ENCODE peak calls at places on chromosomes 16 and 17, in six cellular contexts. One of them, this sample, is unnamed.

GRCh38 chr17:69474171-69474831 is 59.8 kb downstream of the MAP2K6 start:
- DNase-seq in K562: no peak
- DNase-seq in GM12892: no peak
- DNase-seq in GM12878: no peak
- DNase-seq in HepG2: no peak
- DNase-seq in H1: no peak
- DNase-seq in this sample: no peak

GRCh38 chr16:65098916-65099315 is 22.9 kb downstream of the CDH11 start:
- DNase-seq in K562: no peak
- DNase-seq in GM12892: no peak
- DNase-seq in GM12878: no peak
- DNase-seq in HepG2: no peak
- DNase-seq in H1: no peak
- DNase-seq in this sample: no peak

GRCh38 chr17:80108321-80108971 is 7.1 kb downstream of the GAA start:
- DNase-seq in K562: no peak
- DNase-seq in GM12892: no peak
- DNase-seq in GM12878: no peak
- DNase-seq in HepG2: no peak
- DNase-seq in H1: no peak
- DNase-seq in this sample: no peak

GRCh38 chr17:58324409-58325288 is 3.9 kb downstream of the TSPOAP1 start:
- DNase-seq in K562: no peak
- DNase-seq in GM12892: peak
- DNase-seq in GM12878: no peak
- DNase-seq in HepG2: no peak
- DNase-seq in H1: no peak
- DNase-seq in this sample: no peak

GRCh38 chr16:1301562-1301961 is 7.9 kb upstream of the UBE2I start:
- DNase-seq in K562: no peak
- DNase-seq in GM12892: no peak
- DNase-seq in GM12878: no peak
- DNase-seq in HepG2: no peak
- DNase-seq in H1: no peak
- DNase-seq in this sample: no peak

GRCh38 chr17:73307130-73307529 is 4.7 kb downstream of the CDC42EP4 start:
- DNase-seq in K562: no peak
- DNase-seq in GM12892: no peak
- DNase-seq in GM12878: no peak
- DNase-seq in HepG2: no peak
- DNase-seq in H1: no peak
- DNase-seq in this sample: no peak

GRCh38 chr17:40345161-40346034 is 19.1 kb downstream of the GJD3 start:
- DNase-seq in K562: peak
- DNase-seq in GM12892: no peak
- DNase-seq in GM12878: no peak
- DNase-seq in HepG2: peak
- DNase-seq in H1: no peak
- DNase-seq in this sample: no peak

GRCh38 chr17:7370853-7371252 is 10.0 kb upstream of the TNK1 start:
- DNase-seq in K562: no peak
- DNase-seq in GM12892: no peak
- DNase-seq in GM12878: no peak
- DNase-seq in HepG2: no peak
- DNase-seq in H1: no peak
- DNase-seq in this sample: no peak

GRCh38 chr17:44556114-44556853 is 1.0 kb upstream of the FZD2 start:
- DNase-seq in K562: peak
- DNase-seq in GM12892: peak
- DNase-seq in GM12878: peak
- DNase-seq in HepG2: peak
- DNase-seq in H1: peak
- DNase-seq in this sample: peak

GRCh38 chr17:42520540-42520951 is 15.5 kb upstream of the NAGLU start:
- DNase-seq in K562: peak
- DNase-seq in GM12892: no peak
- DNase-seq in GM12878: no peak
- DNase-seq in HepG2: peak
- DNase-seq in H1: no peak
- DNase-seq in this sample: no peak

GRCh38 chr17:67601897-67602296 is 115.8 kb upstream of the NOL11 start:
- DNase-seq in K562: no peak
- DNase-seq in GM12892: no peak
- DNase-seq in GM12878: no peak
- DNase-seq in HepG2: no peak
- DNase-seq in H1: no peak
- DNase-seq in this sample: no peak

GRCh38 chr17:16287563-16288027 is 65.7 kb downstream of the CENPV start:
- DNase-seq in K562: no peak
- DNase-seq in GM12892: no peak
- DNase-seq in GM12878: peak
- DNase-seq in HepG2: peak
- DNase-seq in H1: no peak
- DNase-seq in this sample: no peak

GRCh38 chr16:20610192-20610891 is 34.2 kb upstream of the ACSM2B start:
- DNase-seq in K562: no peak
- DNase-seq in GM12892: no peak
- DNase-seq in GM12878: no peak
- DNase-seq in HepG2: peak
- DNase-seq in H1: no peak
- DNase-seq in this sample: no peak

GRCh38 chr16:77974883-77975282 is 47.5 kb upstream of the CLEC3A start:
- DNase-seq in K562: peak
- DNase-seq in GM12892: no peak
- DNase-seq in GM12878: no peak
- DNase-seq in HepG2: no peak
- DNase-seq in H1: no peak
- DNase-seq in this sample: no peak

GRCh38 chr16:53666816-53667415 is 36.7 kb downstream of the RPGRIP1L start:
- DNase-seq in K562: no peak
- DNase-seq in GM12892: no peak
- DNase-seq in GM12878: no peak
- DNase-seq in HepG2: peak
- DNase-seq in H1: no peak
- DNase-seq in this sample: no peak

GRCh38 chr16:78485899-78486221 is 386.4 kb downstream of the WWOX start:
- DNase-seq in K562: no peak
- DNase-seq in GM12892: no peak
- DNase-seq in GM12878: no peak
- DNase-seq in HepG2: peak
- DNase-seq in H1: no peak
- DNase-seq in this sample: no peak

GRCh38 chr16:78513838-78514237 is 414.4 kb downstream of the WWOX start:
- DNase-seq in K562: no peak
- DNase-seq in GM12892: no peak
- DNase-seq in GM12878: no peak
- DNase-seq in HepG2: no peak
- DNase-seq in H1: no peak
- DNase-seq in this sample: no peak

GRCh38 chr17:76887809-76888208 is 19.6 kb downstream of the MGAT5B start:
- DNase-seq in K562: peak
- DNase-seq in GM12892: no peak
- DNase-seq in GM12878: no peak
- DNase-seq in HepG2: no peak
- DNase-seq in H1: no peak
- DNase-seq in this sample: no peak

GRCh38 chr17:65987988-65988387 is 203.9 kb downstream of the CEP112 start:
- DNase-seq in K562: no peak
- DNase-seq in GM12892: no peak
- DNase-seq in GM12878: peak
- DNase-seq in HepG2: peak
- DNase-seq in H1: no peak
- DNase-seq in this sample: no peak

GRCh38 chr17:18988546-18989173 is 15.9 kb downstream of the FAM83G start:
- DNase-seq in K562: no peak
- DNase-seq in GM12892: no peak
- DNase-seq in GM12878: no peak
- DNase-seq in HepG2: peak
- DNase-seq in H1: no peak
- DNase-seq in this sample: no peak

GRCh38 chr16:81693047-81693446 is 86.0 kb upstream of the PLCG2 start:
- DNase-seq in K562: no peak
- DNase-seq in GM12892: no peak
- DNase-seq in GM12878: no peak
- DNase-seq in HepG2: no peak
- DNase-seq in H1: no peak
- DNase-seq in this sample: no peak

GRCh38 chr17:78316867-78317816 is 42.7 kb downstream of the SOCS3 start:
- DNase-seq in K562: peak
- DNase-seq in GM12892: no peak
- DNase-seq in GM12878: peak
- DNase-seq in HepG2: peak
- DNase-seq in H1: peak
- DNase-seq in this sample: no peak

GRCh38 chr16:69131749-69132423 is 502 bp downstream of the CHTF8 start:
- DNase-seq in K562: peak
- DNase-seq in GM12892: peak
- DNase-seq in GM12878: peak
- DNase-seq in HepG2: peak
- DNase-seq in H1: no peak
- DNase-seq in this sample: peak

GRCh38 chr17:65561394-65562205 is at the start of gene AXIN2:
- DNase-seq in K562: peak
- DNase-seq in GM12892: peak
- DNase-seq in GM12878: no peak
- DNase-seq in HepG2: peak
- DNase-seq in H1: peak
- DNase-seq in this sample: peak

DNA sequence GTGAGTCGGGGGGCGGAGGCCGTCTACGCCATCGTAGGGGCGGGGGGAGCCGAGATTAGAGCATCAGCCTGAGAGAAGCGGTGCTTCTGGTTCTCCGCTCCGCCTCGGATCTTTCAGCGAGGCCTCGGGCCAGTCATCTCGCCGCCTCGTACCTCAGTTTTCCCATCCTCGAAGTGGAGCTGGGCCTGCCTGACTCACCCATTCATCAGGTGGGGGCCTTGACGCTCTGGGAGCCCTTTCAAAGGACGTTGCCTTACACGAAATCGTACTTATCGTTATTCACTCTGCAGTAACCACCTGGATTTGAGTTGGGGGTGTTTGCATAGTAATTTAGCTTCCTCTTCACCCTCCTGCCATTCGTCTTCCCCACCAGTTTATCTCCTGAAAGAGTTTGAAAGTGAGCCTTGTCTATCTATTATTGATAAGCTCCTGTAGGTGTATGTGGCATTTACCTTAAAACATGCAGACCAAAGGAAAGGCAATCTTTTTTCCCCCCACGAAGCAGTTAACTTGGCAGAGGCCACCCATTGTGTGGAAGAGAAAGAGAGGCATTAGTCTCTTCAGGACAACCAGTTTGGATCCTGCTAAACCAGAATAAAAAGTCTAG is 674 bp downstream of the TAF15 start:
- DNase-seq in K562: peak
- DNase-seq in GM12892: no peak
- DNase-seq in GM12878: no peak
- DNase-seq in HepG2: no peak
- DNase-seq in H1: no peak
- DNase-seq in this sample: no peak
- TF ChIP-seq TAF1 in K562: no peak
- TF ChIP-seq TAF1 in GM12892: no peak
- TF ChIP-seq TAF1 in GM12878: no peak
- TF ChIP-seq TAF1 in HepG2: no peak
- TF ChIP-seq TAF1 in H1: no peak
- TF ChIP-seq TAF1 in this sample: no peak

DNA sequence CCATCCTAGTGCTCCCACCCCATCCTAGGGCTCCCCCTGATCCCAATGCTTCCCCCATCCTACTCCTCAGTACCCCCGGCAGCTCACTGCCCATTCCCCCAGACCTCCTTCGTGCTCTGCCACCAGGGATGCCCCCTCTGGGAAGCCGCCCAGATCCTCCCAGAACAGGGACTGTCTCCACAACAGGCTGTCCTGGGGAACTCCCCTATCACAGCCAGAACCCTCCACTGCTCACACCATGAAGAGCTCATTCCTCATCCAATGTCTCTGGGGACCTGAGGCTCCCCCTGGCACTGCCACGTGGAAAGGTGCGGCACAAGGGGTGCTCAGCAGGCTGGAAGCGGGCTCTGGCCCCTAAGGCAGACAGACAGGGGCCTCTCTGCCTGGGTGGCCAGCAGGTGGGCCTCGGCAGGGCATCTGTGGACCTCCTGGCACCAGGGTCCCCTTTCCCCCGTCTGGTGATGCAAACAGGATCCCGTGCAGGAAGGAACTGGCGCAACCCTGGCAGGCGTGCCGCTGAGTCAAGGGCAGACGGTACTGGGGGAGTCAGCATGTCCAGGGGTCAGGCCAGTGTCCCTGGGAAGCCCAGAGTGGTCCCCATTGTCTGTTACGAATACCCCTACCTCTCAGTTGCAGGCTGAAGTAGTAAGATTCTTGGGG is 14.8 kb upstream of the PVALEF start:
- DNase-seq in K562: no peak
- DNase-seq in GM12892: no peak
- DNase-seq in GM12878: no peak
- DNase-seq in HepG2: no peak
- DNase-seq in H1: no peak
- DNase-seq in this sample: no peak
- TF ChIP-seq POLR2A in K562: no peak
- TF ChIP-seq POLR2A in GM12892: no peak
- TF ChIP-seq POLR2A in GM12878: no peak
- TF ChIP-seq POLR2A in HepG2: no peak
- TF ChIP-seq POLR2A in H1: no peak
- TF ChIP-seq POLR2A in this sample: no peak

DNA sequence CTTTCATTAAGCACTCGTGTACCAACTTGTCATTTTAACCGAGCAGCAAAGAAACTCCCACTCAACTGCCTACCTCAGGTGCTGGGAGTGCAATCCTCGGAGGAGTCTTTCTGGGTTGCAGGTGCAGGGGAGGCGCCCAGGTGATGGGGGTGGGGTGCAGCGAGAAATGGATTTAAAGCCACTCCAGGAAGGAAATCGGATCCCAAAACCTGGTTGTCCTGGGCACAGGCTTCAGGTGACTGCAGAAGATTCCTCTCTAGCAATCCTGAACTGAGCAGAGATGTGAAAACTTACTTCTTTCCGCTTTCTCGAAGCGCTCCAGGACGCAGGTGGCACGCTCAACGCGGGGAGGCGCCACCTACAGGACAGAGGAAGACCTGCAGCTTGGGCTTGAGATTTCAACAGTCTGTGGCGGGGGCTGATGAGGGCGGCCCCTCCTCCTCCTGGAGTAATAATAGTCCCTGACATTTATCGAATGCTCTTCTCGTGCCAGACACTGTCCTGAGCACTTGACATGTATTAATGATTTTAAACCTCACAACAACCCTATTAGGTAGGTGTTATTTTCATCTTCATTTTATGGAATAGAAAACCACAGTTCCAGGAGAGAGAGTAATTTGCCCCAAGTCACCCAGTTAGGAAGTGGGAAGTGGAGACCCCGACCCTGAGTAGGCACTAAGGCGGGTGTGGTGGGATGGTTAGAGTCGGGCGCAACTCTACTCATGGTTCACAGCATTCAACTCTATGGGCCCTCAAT is 27.2 kb upstream of the SKAP1 start:
- DNase-seq in K562: peak
- DNase-seq in GM12892: no peak
- DNase-seq in GM12878: no peak
- DNase-seq in HepG2: peak
- DNase-seq in H1: no peak
- DNase-seq in this sample: no peak
- TF ChIP-seq TAF1 in K562: no peak
- TF ChIP-seq TAF1 in GM12892: no peak
- TF ChIP-seq TAF1 in GM12878: no peak
- TF ChIP-seq TAF1 in HepG2: no peak
- TF ChIP-seq TAF1 in H1: no peak
- TF ChIP-seq TAF1 in this sample: no peak

GRCh38 chr16:85047867-85048455 is 20.4 kb downstream of the KIAA0513 start:
- DNase-seq in K562: peak
- DNase-seq in GM12892: no peak
- DNase-seq in GM12878: no peak
- DNase-seq in HepG2: no peak
- DNase-seq in H1: no peak
- DNase-seq in this sample: no peak
- TF ChIP-seq POLR2A in K562: no peak
- TF ChIP-seq POLR2A in GM12892: no peak
- TF ChIP-seq POLR2A in GM12878: no peak
- TF ChIP-seq POLR2A in HepG2: no peak
- TF ChIP-seq POLR2A in H1: no peak
- TF ChIP-seq POLR2A in this sample: no peak

This sample was measured in GM12891.